ENCODE peak calls at places on chromosomes 11 and 22, in nine cellular contexts. One of them, this sample, is unnamed.

GRCh38 chr11:76266269-76266668 is 60.0 kb upstream of the WNT11 start:
- DNase-seq in upper lobe of right lung: no peak
- DNase-seq in GM12878: no peak
- DNase-seq in nephron progenitor cell: no peak
- DNase-seq in WTC11: no peak
- DNase-seq in mucosa of descending colon: no peak
- DNase-seq in neural crest cell: no peak
- DNase-seq in stomach: no peak
- DNase-seq in spleen: no peak
- DNase-seq in this sample: no peak

GRCh38 chr11:69007978-69008381 is 5.1 kb downstream of the MRGPRF start:
- DNase-seq in upper lobe of right lung: peak; percentile 56
- DNase-seq in GM12878: no peak
- DNase-seq in nephron progenitor cell: no peak
- DNase-seq in WTC11: no peak
- DNase-seq in mucosa of descending colon: no peak
- DNase-seq in neural crest cell: no peak
- DNase-seq in stomach: no peak
- DNase-seq in spleen: peak; percentile 43
- DNase-seq in this sample: no peak

GRCh38 chr11:55357560-55358184 is 10.1 kb upstream of the OR4A15 start:
- DNase-seq in upper lobe of right lung: no peak
- DNase-seq in GM12878: no peak
- DNase-seq in nephron progenitor cell: no peak
- DNase-seq in WTC11: no peak
- DNase-seq in mucosa of descending colon: no peak
- DNase-seq in neural crest cell: no peak
- DNase-seq in stomach: no peak
- DNase-seq in spleen: no peak
- DNase-seq in this sample: no peak

GRCh38 chr11:119782673-119783072 is 53.7 kb upstream of the NECTIN1 start:
- DNase-seq in upper lobe of right lung: no peak
- DNase-seq in GM12878: no peak
- DNase-seq in nephron progenitor cell: no peak
- DNase-seq in WTC11: no peak
- DNase-seq in mucosa of descending colon: no peak
- DNase-seq in neural crest cell: no peak
- DNase-seq in stomach: no peak
- DNase-seq in spleen: peak; percentile 31
- DNase-seq in this sample: no peak

GRCh38 chr11:86671386-86672006 is 920 bp downstream of the ME3 start:
- DNase-seq in upper lobe of right lung: peak; percentile 83
- DNase-seq in GM12878: no peak
- DNase-seq in nephron progenitor cell: peak; percentile 51
- DNase-seq in WTC11: peak; percentile 36
- DNase-seq in mucosa of descending colon: peak; percentile 87
- DNase-seq in neural crest cell: peak; percentile 14
- DNase-seq in stomach: peak; percentile 56
- DNase-seq in spleen: peak; percentile 79
- DNase-seq in this sample: no peak

GRCh38 chr22:30251661-30252226 is 5.2 kb upstream of the LIF start:
- DNase-seq in upper lobe of right lung: no peak
- DNase-seq in GM12878: no peak
- DNase-seq in nephron progenitor cell: no peak
- DNase-seq in WTC11: no peak
- DNase-seq in mucosa of descending colon: no peak
- DNase-seq in neural crest cell: no peak
- DNase-seq in stomach: no peak
- DNase-seq in spleen: no peak
- DNase-seq in this sample: no peak

GRCh38 chr11:67504950-67505561 is at the start of gene PITPNM1:
- DNase-seq in upper lobe of right lung: peak; percentile 90
- DNase-seq in GM12878: no peak
- DNase-seq in nephron progenitor cell: peak; percentile 85
- DNase-seq in WTC11: peak; percentile 78
- DNase-seq in mucosa of descending colon: peak; percentile 85
- DNase-seq in neural crest cell: peak; percentile 58
- DNase-seq in stomach: peak; percentile 79
- DNase-seq in spleen: peak; percentile 97
- DNase-seq in this sample: peak; percentile 80

GRCh38 chr11:69002743-69003231 is 10.3 kb downstream of the MRGPRF start:
- DNase-seq in upper lobe of right lung: peak; percentile 58
- DNase-seq in GM12878: no peak
- DNase-seq in nephron progenitor cell: no peak
- DNase-seq in WTC11: peak; percentile 8
- DNase-seq in mucosa of descending colon: no peak
- DNase-seq in neural crest cell: no peak
- DNase-seq in stomach: no peak
- DNase-seq in spleen: no peak
- DNase-seq in this sample: no peak

GRCh38 chr11:111548542-111548941 is 8.0 kb downstream of the LAYN start:
- DNase-seq in upper lobe of right lung: no peak
- DNase-seq in GM12878: no peak
- DNase-seq in nephron progenitor cell: no peak
- DNase-seq in WTC11: no peak
- DNase-seq in mucosa of descending colon: no peak
- DNase-seq in neural crest cell: no peak
- DNase-seq in stomach: no peak
- DNase-seq in spleen: no peak
- DNase-seq in this sample: no peak

GRCh38 chr11:3882671-3883070 is 27.2 kb downstream of the STIM1 start:
- DNase-seq in upper lobe of right lung: no peak
- DNase-seq in GM12878: no peak
- DNase-seq in nephron progenitor cell: no peak
- DNase-seq in WTC11: no peak
- DNase-seq in mucosa of descending colon: no peak
- DNase-seq in neural crest cell: no peak
- DNase-seq in stomach: no peak
- DNase-seq in spleen: no peak
- DNase-seq in this sample: no peak

GRCh38 chr22:20217563-20217962 is 50.6 kb downstream of the RTN4R start:
- DNase-seq in upper lobe of right lung: no peak
- DNase-seq in GM12878: no peak
- DNase-seq in nephron progenitor cell: no peak
- DNase-seq in WTC11: no peak
- DNase-seq in mucosa of descending colon: no peak
- DNase-seq in neural crest cell: no peak
- DNase-seq in stomach: no peak
- DNase-seq in spleen: no peak
- DNase-seq in this sample: no peak

GRCh38 chr22:21978564-21979386 is 3.8 kb downstream of the TOP3B start:
- DNase-seq in upper lobe of right lung: peak; percentile 47
- DNase-seq in GM12878: no peak
- DNase-seq in nephron progenitor cell: no peak
- DNase-seq in WTC11: no peak
- DNase-seq in mucosa of descending colon: no peak
- DNase-seq in neural crest cell: no peak
- DNase-seq in stomach: no peak
- DNase-seq in spleen: peak; percentile 54
- DNase-seq in this sample: no peak

DNA sequence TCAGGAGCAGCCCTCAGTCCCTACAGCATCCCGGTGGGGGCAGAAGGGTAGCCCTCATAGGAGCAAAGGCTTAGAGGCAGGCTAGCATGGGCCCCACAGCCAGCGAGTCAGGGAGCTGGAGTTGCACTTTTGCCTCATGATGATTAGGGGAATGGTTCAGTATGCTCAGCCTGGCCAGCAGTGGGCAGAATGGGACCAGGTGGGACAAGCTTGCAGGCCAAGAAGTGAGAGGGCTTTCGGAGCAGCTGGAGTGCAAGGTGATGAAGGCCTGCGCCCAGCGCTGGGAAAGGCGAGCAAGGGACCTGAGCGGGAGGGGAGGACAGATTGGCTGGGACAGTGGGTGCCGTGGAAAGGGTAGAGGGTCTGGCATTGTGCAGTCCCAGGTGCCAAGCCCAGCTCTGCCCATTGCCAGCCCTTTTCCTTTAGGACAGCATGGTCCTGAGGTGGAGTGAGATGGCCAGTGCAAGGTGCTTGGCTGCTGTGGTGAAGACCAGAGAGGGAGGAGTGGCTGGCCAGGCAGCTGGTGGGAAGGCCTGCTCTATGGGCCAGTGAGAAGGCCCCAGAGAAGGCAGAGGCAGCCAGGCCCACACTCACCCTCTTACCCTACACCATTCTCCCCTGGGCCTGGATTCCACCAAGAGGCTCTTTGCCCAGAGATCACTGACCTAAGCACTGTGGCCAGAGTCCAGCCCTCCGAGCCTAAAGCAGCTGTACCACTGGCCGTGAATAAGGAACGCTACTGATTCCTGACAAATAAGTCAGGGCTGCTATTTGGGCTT is 47.9 kb upstream of the SUSD2 start:
- DNase-seq in upper lobe of right lung: peak; percentile 82
- DNase-seq in GM12878: no peak
- DNase-seq in nephron progenitor cell: no peak
- DNase-seq in WTC11: peak; percentile 42
- DNase-seq in mucosa of descending colon: no peak
- DNase-seq in neural crest cell: no peak
- DNase-seq in stomach: no peak
- DNase-seq in spleen: no peak
- DNase-seq in this sample: no peak
- TF ChIP-seq CTCF in upper lobe of right lung: peak; percentile 46
- TF ChIP-seq CTCF in GM12878: peak; percentile 25
- TF ChIP-seq CTCF in nephron progenitor cell: no peak
- TF ChIP-seq CTCF in WTC11: no peak
- TF ChIP-seq CTCF in mucosa of descending colon: no peak
- TF ChIP-seq CTCF in neural crest cell: no peak
- TF ChIP-seq CTCF in stomach: no peak
- TF ChIP-seq CTCF in spleen: peak; percentile 48
- TF ChIP-seq CTCF in this sample: peak; percentile 25

GRCh38 chr22:36337365-36338130 is 50.2 kb downstream of the MYH9 start:
- DNase-seq in upper lobe of right lung: no peak
- DNase-seq in GM12878: no peak
- DNase-seq in nephron progenitor cell: no peak
- DNase-seq in WTC11: no peak
- DNase-seq in mucosa of descending colon: no peak
- DNase-seq in neural crest cell: no peak
- DNase-seq in stomach: no peak
- DNase-seq in spleen: no peak
- DNase-seq in this sample: no peak

GRCh38 chr22:36339171-36340065 is 48.3 kb downstream of the MYH9 start:
- DNase-seq in upper lobe of right lung: no peak
- DNase-seq in GM12878: no peak
- DNase-seq in nephron progenitor cell: no peak
- DNase-seq in WTC11: no peak
- DNase-seq in mucosa of descending colon: no peak
- DNase-seq in neural crest cell: no peak
- DNase-seq in stomach: no peak
- DNase-seq in spleen: no peak
- DNase-seq in this sample: no peak

GRCh38 chr22:36343070-36343719 is 44.6 kb downstream of the MYH9 start:
- DNase-seq in upper lobe of right lung: no peak
- DNase-seq in GM12878: no peak
- DNase-seq in nephron progenitor cell: no peak
- DNase-seq in WTC11: no peak
- DNase-seq in mucosa of descending colon: no peak
- DNase-seq in neural crest cell: no peak
- DNase-seq in stomach: no peak
- DNase-seq in spleen: no peak
- DNase-seq in this sample: no peak

GRCh38 chr22:36341640-36342041 is 46.1 kb downstream of the MYH9 start:
- DNase-seq in upper lobe of right lung: no peak
- DNase-seq in GM12878: no peak
- DNase-seq in nephron progenitor cell: no peak
- DNase-seq in WTC11: no peak
- DNase-seq in mucosa of descending colon: no peak
- DNase-seq in neural crest cell: no peak
- DNase-seq in stomach: no peak
- DNase-seq in spleen: no peak
- DNase-seq in this sample: no peak

GRCh38 chr22:36340621-36341020 is 47.1 kb downstream of the MYH9 start:
- DNase-seq in upper lobe of right lung: no peak
- DNase-seq in GM12878: no peak
- DNase-seq in nephron progenitor cell: no peak
- DNase-seq in WTC11: no peak
- DNase-seq in mucosa of descending colon: no peak
- DNase-seq in neural crest cell: no peak
- DNase-seq in stomach: peak; percentile 56
- DNase-seq in spleen: no peak
- DNase-seq in this sample: no peak
- TF ChIP-seq CTCF in upper lobe of right lung: no peak
- TF ChIP-seq CTCF in GM12878: no peak
- TF ChIP-seq CTCF in nephron progenitor cell: no peak
- TF ChIP-seq CTCF in WTC11: no peak
- TF ChIP-seq CTCF in mucosa of descending colon: no peak
- TF ChIP-seq CTCF in neural crest cell: no peak
- TF ChIP-seq CTCF in stomach: no peak
- TF ChIP-seq CTCF in spleen: no peak
- TF ChIP-seq CTCF in this sample: no peak

GRCh38 chr11:468493-468892 is 18.4 kb downstream of the PTDSS2 start:
- DNase-seq in upper lobe of right lung: no peak
- DNase-seq in GM12878: no peak
- DNase-seq in nephron progenitor cell: no peak
- DNase-seq in WTC11: no peak
- DNase-seq in mucosa of descending colon: no peak
- DNase-seq in neural crest cell: no peak
- DNase-seq in stomach: no peak
- DNase-seq in spleen: no peak
- DNase-seq in this sample: no peak

GRCh38 chr11:468036-468435 is 18.0 kb downstream of the PTDSS2 start:
- DNase-seq in upper lobe of right lung: no peak
- DNase-seq in GM12878: no peak
- DNase-seq in nephron progenitor cell: no peak
- DNase-seq in WTC11: no peak
- DNase-seq in mucosa of descending colon: no peak
- DNase-seq in neural crest cell: no peak
- DNase-seq in stomach: no peak
- DNase-seq in spleen: no peak
- DNase-seq in this sample: no peak

GRCh38 chr11:471468-472145 is 21.5 kb downstream of the PTDSS2 start:
- DNase-seq in upper lobe of right lung: peak; percentile 62
- DNase-seq in GM12878: no peak
- DNase-seq in nephron progenitor cell: no peak
- DNase-seq in WTC11: no peak
- DNase-seq in mucosa of descending colon: no peak
- DNase-seq in neural crest cell: no peak
- DNase-seq in stomach: no peak
- DNase-seq in spleen: no peak
- DNase-seq in this sample: no peak

GRCh38 chr11:472272-472671 is 22.2 kb downstream of the PTDSS2 start:
- DNase-seq in upper lobe of right lung: no peak
- DNase-seq in GM12878: no peak
- DNase-seq in nephron progenitor cell: no peak
- DNase-seq in WTC11: no peak
- DNase-seq in mucosa of descending colon: no peak
- DNase-seq in neural crest cell: no peak
- DNase-seq in stomach: no peak
- DNase-seq in spleen: no peak
- DNase-seq in this sample: no peak

GRCh38 chr11:469684-470667 is 19.9 kb downstream of the PTDSS2 start:
- DNase-seq in upper lobe of right lung: peak; percentile 79
- DNase-seq in GM12878: no peak
- DNase-seq in nephron progenitor cell: no peak
- DNase-seq in WTC11: no peak
- DNase-seq in mucosa of descending colon: peak; percentile 69
- DNase-seq in neural crest cell: no peak
- DNase-seq in stomach: peak; percentile 63
- DNase-seq in spleen: peak; percentile 76
- DNase-seq in this sample: no peak
- TF ChIP-seq CTCF in upper lobe of right lung: peak; percentile 41
- TF ChIP-seq CTCF in GM12878: no peak
- TF ChIP-seq CTCF in nephron progenitor cell: no peak
- TF ChIP-seq CTCF in WTC11: no peak
- TF ChIP-seq CTCF in mucosa of descending colon: no peak
- TF ChIP-seq CTCF in neural crest cell: no peak
- TF ChIP-seq CTCF in stomach: no peak
- TF ChIP-seq CTCF in spleen: no peak
- TF ChIP-seq CTCF in this sample: no peak

GRCh38 chr11:65857500-65858353 is at the start of gene CFL1:
- DNase-seq in upper lobe of right lung: peak; percentile 99
- DNase-seq in GM12878: peak; percentile 87
- DNase-seq in nephron progenitor cell: peak; percentile 96
- DNase-seq in WTC11: peak; percentile 98
- DNase-seq in mucosa of descending colon: peak; percentile 97
- DNase-seq in neural crest cell: peak; percentile 96
- DNase-seq in stomach: peak; percentile 99
- DNase-seq in spleen: no peak
- DNase-seq in this sample: peak; percentile 99
- TF ChIP-seq CTCF in upper lobe of right lung: no peak
- TF ChIP-seq CTCF in GM12878: no peak
- TF ChIP-seq CTCF in nephron progenitor cell: no peak
- TF ChIP-seq CTCF in WTC11: no peak
- TF ChIP-seq CTCF in mucosa of descending colon: no peak
- TF ChIP-seq CTCF in neural crest cell: peak; percentile 23
- TF ChIP-seq CTCF in stomach: no peak
- TF ChIP-seq CTCF in spleen: no peak
- TF ChIP-seq CTCF in this sample: no peak

This sample was measured in GM06990.